ENCODE peak calls at places on chromosomes 16 and 17, in nine cellular contexts. One of them, this sample, is unnamed.

GRCh38 chr16:50641818-50642187 is 39.3 kb downstream of the SNX20 start:
- DNase-seq in GM23338: no peak
- DNase-seq in neural progenitor cell: no peak
- DNase-seq in fibroblast of lung: no peak
- DNase-seq in MM.1S: no peak
- DNase-seq in H1: no peak
- DNase-seq in astrocyte: no peak
- DNase-seq in DND-41: no peak
- DNase-seq in HCT116: no peak
- DNase-seq in this sample: no peak

GRCh38 chr17:39057807-39058206 is 90.6 kb upstream of the FBXO47 start:
- DNase-seq in H1: peak
- DNase-seq in MM.1S: no peak
- DNase-seq in astrocyte: no peak
- DNase-seq in GM23338: no peak
- DNase-seq in fibroblast of lung: no peak
- DNase-seq in DND-41: no peak
- DNase-seq in neural progenitor cell: no peak
- DNase-seq in HCT116: no peak
- DNase-seq in this sample: no peak

GRCh38 chr17:32111141-32111771 is 31.0 kb upstream of the RHOT1 start:
- DNase-seq in GM23338: peak
- DNase-seq in astrocyte: peak
- DNase-seq in MM.1S: no peak
- DNase-seq in HCT116: no peak
- DNase-seq in DND-41: peak
- DNase-seq in neural progenitor cell: peak
- DNase-seq in fibroblast of lung: peak
- DNase-seq in H1: peak
- DNase-seq in this sample: peak

GRCh38 chr17:39591958-39592954 is 15.5 kb downstream of the NEUROD2 start:
- DNase-seq in HCT116: peak
- DNase-seq in GM23338: peak
- DNase-seq in DND-41: peak
- DNase-seq in neural progenitor cell: peak
- DNase-seq in fibroblast of lung: peak
- DNase-seq in H1: peak
- DNase-seq in astrocyte: peak
- DNase-seq in MM.1S: peak
- DNase-seq in this sample: peak

GRCh38 chr16:58329147-58329546 is 34.3 kb upstream of the PRSS54 start:
- DNase-seq in GM23338: no peak
- DNase-seq in neural progenitor cell: no peak
- DNase-seq in MM.1S: no peak
- DNase-seq in fibroblast of lung: peak
- DNase-seq in DND-41: no peak
- DNase-seq in H1: no peak
- DNase-seq in astrocyte: peak
- DNase-seq in HCT116: no peak
- DNase-seq in this sample: peak

GRCh38 chr17:40224707-40225092 is 5.6 kb downstream of the WIPF2 start:
- DNase-seq in GM23338: no peak
- DNase-seq in HCT116: no peak
- DNase-seq in fibroblast of lung: peak
- DNase-seq in astrocyte: peak
- DNase-seq in DND-41: no peak
- DNase-seq in H1: no peak
- DNase-seq in MM.1S: no peak
- DNase-seq in neural progenitor cell: no peak
- DNase-seq in this sample: no peak

GRCh38 chr17:34318474-34318873 is 761 bp upstream of the CCL8 start:
- DNase-seq in astrocyte: no peak
- DNase-seq in fibroblast of lung: no peak
- DNase-seq in GM23338: peak
- DNase-seq in H1: peak
- DNase-seq in DND-41: peak
- DNase-seq in HCT116: peak
- DNase-seq in MM.1S: peak
- DNase-seq in neural progenitor cell: peak
- DNase-seq in this sample: peak

GRCh38 chr16:53304334-53304733 is 129.9 kb upstream of the RBL2 start:
- DNase-seq in HCT116: no peak
- DNase-seq in astrocyte: no peak
- DNase-seq in DND-41: no peak
- DNase-seq in neural progenitor cell: no peak
- DNase-seq in fibroblast of lung: no peak
- DNase-seq in H1: no peak
- DNase-seq in GM23338: no peak
- DNase-seq in MM.1S: no peak
- DNase-seq in this sample: no peak

GRCh38 chr17:36661688-36662087 is 60.3 kb downstream of the MRM1 start:
- DNase-seq in H1: no peak
- DNase-seq in astrocyte: no peak
- DNase-seq in HCT116: no peak
- DNase-seq in MM.1S: no peak
- DNase-seq in neural progenitor cell: no peak
- DNase-seq in GM23338: no peak
- DNase-seq in DND-41: no peak
- DNase-seq in fibroblast of lung: no peak
- DNase-seq in this sample: no peak

GRCh38 chr17:36661047-36661666 is 59.8 kb downstream of the MRM1 start:
- DNase-seq in MM.1S: no peak
- DNase-seq in HCT116: no peak
- DNase-seq in DND-41: no peak
- DNase-seq in neural progenitor cell: no peak
- DNase-seq in GM23338: no peak
- DNase-seq in fibroblast of lung: no peak
- DNase-seq in astrocyte: no peak
- DNase-seq in H1: no peak
- DNase-seq in this sample: no peak

GRCh38 chr17:36657390-36657762 is 56.0 kb downstream of the MRM1 start:
- DNase-seq in fibroblast of lung: no peak
- DNase-seq in DND-41: no peak
- DNase-seq in GM23338: peak
- DNase-seq in MM.1S: no peak
- DNase-seq in HCT116: no peak
- DNase-seq in H1: no peak
- DNase-seq in neural progenitor cell: no peak
- DNase-seq in astrocyte: no peak
- DNase-seq in this sample: no peak

GRCh38 chr17:36653374-36653773 is 52.0 kb downstream of the MRM1 start:
- DNase-seq in DND-41: no peak
- DNase-seq in MM.1S: no peak
- DNase-seq in fibroblast of lung: no peak
- DNase-seq in neural progenitor cell: peak
- DNase-seq in HCT116: no peak
- DNase-seq in GM23338: no peak
- DNase-seq in astrocyte: no peak
- DNase-seq in H1: no peak
- DNase-seq in this sample: no peak

DNA sequence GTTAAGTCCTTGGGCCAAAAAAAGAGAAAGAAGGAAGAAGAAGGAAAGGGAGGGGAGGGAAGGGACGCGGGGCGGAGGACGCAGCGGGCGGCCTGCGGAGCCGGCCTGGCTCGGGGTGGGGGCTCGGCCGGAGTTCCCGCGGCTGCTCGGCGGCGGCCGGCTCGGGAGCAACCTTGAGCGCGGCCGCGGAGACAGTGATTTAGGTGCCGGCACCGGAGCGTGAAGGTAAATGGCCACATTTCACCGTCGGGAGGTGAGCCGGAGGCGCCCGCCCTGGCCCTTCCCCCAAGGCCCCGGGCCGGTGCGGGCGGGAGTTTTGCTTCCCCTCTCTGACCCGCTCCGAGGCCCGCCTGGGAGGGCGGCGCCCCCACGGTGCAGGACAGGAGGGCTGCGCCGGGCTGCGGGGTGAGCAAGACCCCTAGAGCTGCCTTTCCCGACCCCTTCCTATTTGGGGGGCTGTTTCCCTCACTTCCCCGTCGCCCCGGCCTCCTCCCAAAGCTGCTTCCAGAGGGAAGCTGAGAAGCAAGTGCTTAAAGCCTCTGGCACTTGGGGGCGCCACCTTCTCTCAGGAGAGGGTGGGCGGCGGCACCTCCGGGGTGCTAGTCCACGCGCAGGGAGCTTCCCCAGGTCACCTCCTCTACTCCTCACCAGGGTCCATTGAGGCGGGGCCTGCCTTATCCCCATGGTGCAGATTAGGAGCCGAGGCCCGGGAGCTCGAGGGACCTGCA is 56.5 kb downstream of the MRM1 start:
- DNase-seq in HCT116: no peak
- DNase-seq in GM23338: peak
- DNase-seq in neural progenitor cell: peak
- DNase-seq in fibroblast of lung: no peak
- DNase-seq in DND-41: peak
- DNase-seq in H1: peak
- DNase-seq in MM.1S: no peak
- DNase-seq in astrocyte: no peak
- DNase-seq in this sample: peak
- TF ChIP-seq EZH2 in HCT116: no peak
- TF ChIP-seq EZH2 in GM23338: peak
- TF ChIP-seq EZH2 in neural progenitor cell: peak
- TF ChIP-seq EZH2 in fibroblast of lung: no peak
- TF ChIP-seq EZH2 in DND-41: no peak
- TF ChIP-seq EZH2 in H1: no peak
- TF ChIP-seq EZH2 in MM.1S: no peak
- TF ChIP-seq EZH2 in astrocyte: peak
- TF ChIP-seq EZH2 in this sample: no peak

GRCh38 chr16:16075463-16076399 is 126.3 kb downstream of the ABCC1 start:
- DNase-seq in astrocyte: no peak
- DNase-seq in H1: no peak
- DNase-seq in MM.1S: no peak
- DNase-seq in HCT116: no peak
- DNase-seq in fibroblast of lung: peak
- DNase-seq in DND-41: no peak
- DNase-seq in GM23338: no peak
- DNase-seq in neural progenitor cell: no peak
- DNase-seq in this sample: no peak

GRCh38 chr16:16076400-16076901 is 127.0 kb downstream of the ABCC1 start:
- DNase-seq in fibroblast of lung: no peak
- DNase-seq in MM.1S: no peak
- DNase-seq in H1: no peak
- DNase-seq in HCT116: no peak
- DNase-seq in astrocyte: no peak
- DNase-seq in neural progenitor cell: no peak
- DNase-seq in GM23338: peak
- DNase-seq in DND-41: no peak
- DNase-seq in this sample: no peak

GRCh38 chr16:16071631-16072244 is 122.3 kb downstream of the ABCC1 start:
- DNase-seq in fibroblast of lung: peak
- DNase-seq in H1: no peak
- DNase-seq in neural progenitor cell: no peak
- DNase-seq in HCT116: no peak
- DNase-seq in GM23338: no peak
- DNase-seq in DND-41: no peak
- DNase-seq in astrocyte: peak
- DNase-seq in MM.1S: no peak
- DNase-seq in this sample: no peak

DNA sequence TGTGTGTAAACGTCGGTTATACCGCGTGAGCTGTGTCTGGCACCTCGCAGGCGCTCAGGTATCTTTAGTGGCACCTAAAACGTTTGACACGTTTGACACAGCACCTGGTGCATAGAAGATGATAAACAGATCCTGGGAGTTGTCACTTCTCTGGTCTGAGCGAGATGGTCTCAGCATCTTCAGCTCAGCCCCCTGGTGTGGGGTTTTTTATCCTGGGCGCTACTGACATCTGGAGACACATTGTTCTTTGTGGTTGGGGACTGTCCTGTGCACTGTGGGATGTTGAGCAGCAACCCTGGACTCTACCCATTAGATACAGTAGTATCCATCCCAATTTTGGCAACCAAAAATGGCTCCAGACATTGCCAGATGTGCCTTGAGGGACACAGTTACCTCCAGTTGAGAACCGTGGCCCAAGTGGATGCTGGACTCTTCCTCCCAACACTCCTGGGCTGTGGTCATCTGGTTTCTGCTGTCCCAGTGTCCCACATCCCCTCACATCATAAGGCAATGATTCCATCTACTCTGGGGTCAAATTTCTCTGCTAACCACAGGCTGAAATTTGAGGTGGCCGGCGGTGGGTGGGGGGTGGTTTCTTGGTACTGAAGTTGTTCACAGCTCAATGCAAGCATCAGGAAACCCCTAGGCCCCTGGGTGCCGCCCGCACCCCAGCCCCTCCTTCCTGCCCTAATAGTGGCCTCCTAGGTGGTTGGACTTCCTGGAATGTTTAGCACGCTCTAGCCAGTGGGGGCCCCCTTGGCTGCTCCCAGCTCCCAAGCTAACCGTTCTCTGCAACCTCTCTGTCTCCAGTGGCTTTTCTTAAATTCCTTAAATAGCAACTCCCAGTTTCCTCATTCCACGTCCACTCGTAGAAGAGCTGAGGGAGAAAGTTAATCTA is 124.7 kb downstream of the ABCC1 start:
- DNase-seq in MM.1S: no peak
- DNase-seq in DND-41: no peak
- DNase-seq in neural progenitor cell: peak
- DNase-seq in astrocyte: peak
- DNase-seq in fibroblast of lung: peak
- DNase-seq in H1: peak
- DNase-seq in HCT116: no peak
- DNase-seq in GM23338: peak
- DNase-seq in this sample: no peak
- TF ChIP-seq CTCF in MM.1S: no peak
- TF ChIP-seq CTCF in DND-41: no peak
- TF ChIP-seq CTCF in neural progenitor cell: no peak
- TF ChIP-seq CTCF in astrocyte: no peak
- TF ChIP-seq CTCF in fibroblast of lung: no peak
- TF ChIP-seq CTCF in H1: no peak
- TF ChIP-seq CTCF in HCT116: no peak
- TF ChIP-seq CTCF in GM23338: no peak
- TF ChIP-seq CTCF in this sample: no peak

GRCh38 chr17:56596741-56597494 is 3.4 kb downstream of the NOG start:
- DNase-seq in H1: peak
- DNase-seq in astrocyte: no peak
- DNase-seq in GM23338: peak
- DNase-seq in HCT116: no peak
- DNase-seq in MM.1S: no peak
- DNase-seq in neural progenitor cell: peak
- DNase-seq in fibroblast of lung: no peak
- DNase-seq in DND-41: no peak
- DNase-seq in this sample: peak

GRCh38 chr17:56593073-56593740 is at the start of gene NOG:
- DNase-seq in MM.1S: peak
- DNase-seq in neural progenitor cell: peak
- DNase-seq in DND-41: peak
- DNase-seq in fibroblast of lung: peak
- DNase-seq in astrocyte: peak
- DNase-seq in GM23338: peak
- DNase-seq in H1: peak
- DNase-seq in HCT116: no peak
- DNase-seq in this sample: peak

GRCh38 chr17:56593741-56594527 is 435 bp downstream of the NOG start:
- DNase-seq in MM.1S: peak
- DNase-seq in H1: peak
- DNase-seq in astrocyte: peak
- DNase-seq in HCT116: no peak
- DNase-seq in fibroblast of lung: no peak
- DNase-seq in neural progenitor cell: peak
- DNase-seq in GM23338: peak
- DNase-seq in DND-41: peak
- DNase-seq in this sample: peak

GRCh38 chr17:56595831-56596740 is 2.6 kb downstream of the NOG start:
- DNase-seq in astrocyte: no peak
- DNase-seq in H1: peak
- DNase-seq in HCT116: no peak
- DNase-seq in fibroblast of lung: no peak
- DNase-seq in neural progenitor cell: peak
- DNase-seq in GM23338: peak
- DNase-seq in DND-41: no peak
- DNase-seq in MM.1S: no peak
- DNase-seq in this sample: peak

DNA sequence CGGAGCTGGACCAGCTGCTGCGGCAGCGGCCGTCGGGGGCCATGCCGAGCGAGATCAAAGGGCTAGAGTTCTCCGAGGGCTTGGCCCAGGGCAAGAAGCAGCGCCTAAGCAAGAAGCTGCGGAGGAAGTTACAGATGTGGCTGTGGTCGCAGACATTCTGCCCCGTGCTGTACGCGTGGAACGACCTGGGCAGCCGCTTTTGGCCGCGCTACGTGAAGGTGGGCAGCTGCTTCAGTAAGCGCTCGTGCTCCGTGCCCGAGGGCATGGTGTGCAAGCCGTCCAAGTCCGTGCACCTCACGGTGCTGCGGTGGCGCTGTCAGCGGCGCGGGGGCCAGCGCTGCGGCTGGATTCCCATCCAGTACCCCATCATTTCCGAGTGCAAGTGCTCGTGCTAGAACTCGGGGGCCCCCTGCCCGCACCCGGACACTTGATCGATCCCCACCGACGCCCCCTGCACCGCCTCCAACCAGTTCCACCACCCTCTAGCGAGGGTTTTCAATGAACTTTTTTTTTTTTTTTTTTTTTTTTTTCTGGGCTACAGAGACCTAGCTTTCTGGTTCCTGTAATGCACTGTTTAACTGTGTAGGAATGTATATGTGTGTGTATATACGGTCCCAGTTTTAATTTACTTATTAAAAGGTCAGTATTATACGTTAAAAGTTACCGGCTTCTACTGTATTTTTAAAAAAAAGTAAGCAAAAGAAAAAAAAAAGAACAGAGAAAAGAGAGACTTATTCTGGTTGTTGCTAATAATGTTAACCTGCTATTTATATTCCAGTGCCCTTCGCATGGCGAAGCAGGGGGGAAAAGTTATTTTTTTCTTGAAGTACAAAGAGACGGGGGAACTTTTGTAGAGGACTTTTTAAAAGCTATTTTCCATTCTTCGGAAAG is 1.3 kb downstream of the NOG start:
- DNase-seq in MM.1S: peak
- DNase-seq in DND-41: peak
- DNase-seq in HCT116: no peak
- DNase-seq in H1: peak
- DNase-seq in astrocyte: no peak
- DNase-seq in GM23338: peak
- DNase-seq in fibroblast of lung: no peak
- DNase-seq in neural progenitor cell: peak
- DNase-seq in this sample: peak
- TF ChIP-seq EZH2 in MM.1S: no peak
- TF ChIP-seq EZH2 in DND-41: no peak
- TF ChIP-seq EZH2 in HCT116: no peak
- TF ChIP-seq EZH2 in H1: peak
- TF ChIP-seq EZH2 in astrocyte: peak
- TF ChIP-seq EZH2 in GM23338: peak
- TF ChIP-seq EZH2 in fibroblast of lung: no peak
- TF ChIP-seq EZH2 in neural progenitor cell: no peak
- TF ChIP-seq EZH2 in this sample: peak

DNA sequence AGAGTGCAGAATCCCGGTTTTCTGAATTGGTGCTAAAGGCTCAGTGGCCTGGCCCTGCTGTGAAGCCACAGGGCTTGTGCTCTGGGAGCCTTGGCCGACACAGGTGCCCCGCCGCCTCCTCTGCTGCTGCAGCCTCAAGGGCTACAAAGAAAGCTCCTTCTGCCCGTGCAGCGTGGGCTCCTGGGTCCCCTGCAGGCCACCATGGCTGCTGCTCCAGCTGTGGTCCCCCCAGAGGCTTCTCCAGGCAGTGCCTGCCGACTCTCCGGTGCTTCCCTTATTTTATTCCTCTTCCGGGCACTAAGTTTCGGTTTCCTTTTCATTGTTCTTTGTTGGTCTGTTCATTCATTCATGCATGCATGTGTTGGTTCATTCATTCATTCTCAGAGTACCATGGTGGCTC is 53.1 kb downstream of the CMIP start:
- DNase-seq in HCT116: no peak
- DNase-seq in fibroblast of lung: no peak
- DNase-seq in astrocyte: no peak
- DNase-seq in DND-41: no peak
- DNase-seq in neural progenitor cell: no peak
- DNase-seq in H1: no peak
- DNase-seq in MM.1S: no peak
- DNase-seq in GM23338: peak
- DNase-seq in this sample: no peak
- TF ChIP-seq CTCF in HCT116: peak
- TF ChIP-seq CTCF in fibroblast of lung: no peak
- TF ChIP-seq CTCF in astrocyte: no peak
- TF ChIP-seq CTCF in DND-41: no peak
- TF ChIP-seq CTCF in neural progenitor cell: peak
- TF ChIP-seq CTCF in H1: no peak
- TF ChIP-seq CTCF in MM.1S: no peak
- TF ChIP-seq CTCF in GM23338: peak
- TF ChIP-seq CTCF in this sample: no peak

This sample was measured in A673.